ENCODE peak calls at places on chromosomes 12 and 14, in four cellular contexts. N is IMR-90; W is effector memory CD4-positive, alpha-beta T cell; H is tibial nerve. J is an unnamed sample. For H3K27me3, the result is how much of the 10 kb centered on the place peaks cover.

GRCh38 chr12:16307843-16308475 is 30.5 kb upstream of the SLC15A5 start:
- DNase-seq in N (no peak), H (no peak), W (no peak), J (no peak)

GRCh38 chr14:48857366-48857765 is 728.8 kb downstream of the RPS29 start:
- DNase-seq in N (no peak), W (no peak), H (no peak), J (no peak)

GRCh38 chr12:91811481-91812287 is 334.0 kb downstream of the BTG1 start:
- DNase-seq in H (peak), W (peak), N (peak), J (peak)

GRCh38 chr14:100123618-100124017 is 35.8 kb downstream of the DEGS2 start:
- DNase-seq in W (no peak), N (no peak), H (no peak), J (no peak)

GRCh38 chr14:39739796-39740195 is 307.6 kb upstream of the FBXO33 start:
- DNase-seq in N (no peak), H (no peak), W (no peak), J (no peak)

GRCh38 chr14:24058260-24058950 is 6.6 kb downstream of the CARMIL3 start:
- DNase-seq in W (no peak), H (peak), N (peak), J (peak)

GRCh38 chr14:99566009-99566389 is 38.0 kb downstream of the CCDC85C start:
- DNase-seq in N (no peak), H (no peak), W (no peak), J (no peak)

GRCh38 chr14:58297412-58297761 is 968 bp upstream of the ARID4A start:
- DNase-seq in W (no peak), N (no peak), H (peak), J (peak)

GRCh38 chr12:67758119-67758873 is 109.8 kb downstream of the DYRK2 start:
- DNase-seq in H (no peak), W (no peak), N (no peak), J (no peak)

GRCh38 chr14:77222546-77223225 is 41.1 kb downstream of the TMEM63C start:
- DNase-seq in W (no peak), H (no peak), N (no peak), J (no peak)

GRCh38 chr12:128994869-128995268 is 141.6 kb downstream of the GLT1D1 start:
- DNase-seq in H (no peak), W (no peak), N (no peak), J (no peak)

GRCh38 chr14:103597623-103598372 is 31.2 kb upstream of the KLC1 start:
- DNase-seq in W (no peak), H (no peak), N (peak), J (peak)

GRCh38 chr12:8493084-8493483 is 20.2 kb upstream of the CLEC4D start:
- DNase-seq in W (no peak), N (no peak), H (peak), J (no peak)

GRCh38 chr12:88145567-88146347 is 3.6 kb downstream of the TMTC3 start:
- DNase-seq in W (no peak), N (no peak), H (no peak), J (no peak)

GRCh38 chr12:124407074-124407473 is 112.2 kb downstream of the RFLNA start:
- DNase-seq in W (no peak), N (no peak), H (no peak), J (no peak)

GRCh38 chr14:84152452-84152851 is 1377.5 kb upstream of the FLRT2 start:
- DNase-seq in H (no peak), N (no peak), W (no peak), J (no peak)

GRCh38 chr14:32023540-32023939 is 53.6 kb upstream of the ARHGAP5 start:
- DNase-seq in H (no peak), W (no peak), N (no peak), J (no peak)

GRCh38 chr14:30464481-30464880 is 94.5 kb upstream of the G2E3 start:
- DNase-seq in W (no peak), N (no peak), H (no peak), J (no peak)

GRCh38 chr14:69093551-69094421 is 59.1 kb downstream of the DCAF5 start:
- DNase-seq in H (no peak), N (peak), W (no peak), J (no peak)

GRCh38 chr14:49339130-49339529 is 247.1 kb downstream of the RPS29 start:
- DNase-seq in N (no peak), W (no peak), H (no peak), J (no peak)

GRCh38 chr14:77880056-77880455 is 80.1 kb downstream of the ADCK1 start:
- DNase-seq in N (no peak), H (no peak), W (no peak), J (no peak)

GRCh38 chr12:111886662-111887545 is 44.9 kb downstream of the MAPKAPK5 start:
- DNase-seq in N (no peak), W (no peak), H (no peak), J (no peak)

GRCh38 chr14:103541944-103542544 is 13.0 kb downstream of the TRMT61A start:
- DNase-seq in H (no peak), W (no peak), N (no peak), J (peak)

GRCh38 chr12:65705380-65705876 is 118.9 kb upstream of the HMGA2 start:
- DNase-seq in H (no peak), N (no peak), W (no peak), J (no peak)

GRCh38 chr12:2666411-2666810 is 128.4 kb upstream of the FKBP4 start:
- DNase-seq in W (no peak), N (peak), H (no peak), J (no peak)

GRCh38 chr12:38110026-38110699 is 206.4 kb upstream of the ALG10B start:
- DNase-seq in W (no peak), N (no peak), H (no peak), J (no peak)

GRCh38 chr12:75289678-75290200 is 40.4 kb downstream of the CAPS2 start:
- DNase-seq in H (no peak), N (peak), W (no peak), J (no peak)

GRCh38 chr14:39005044-39005736 is 97.8 kb downstream of the SEC23A start:
- DNase-seq in N (peak), H (no peak), W (no peak), J (no peak)

GRCh38 chr12:64610092-64610659 is at the start of gene RASSF3:
- DNase-seq in H (peak), N (peak), W (peak), J (peak)

GRCh38 chr14:90924618-90925345 is 108.6 kb upstream of the TTC7B start:
- DNase-seq in H (no peak), W (no peak), N (peak), J (no peak)

GRCh38 chr12:101782544-101782855 is 43.2 kb upstream of the SYCP3 start:
- DNase-seq in W (no peak), N (peak), H (no peak), J (no peak)

GRCh38 chr14:64495252-64495651 is 8.4 kb downstream of the ZBTB25 start:
- DNase-seq in W (no peak), H (no peak), N (no peak), J (no peak)

GRCh38 chr14:102046337-102047278 is 40.2 kb downstream of the HSP90AA1 start:
- DNase-seq in W (no peak), H (peak), N (peak), J (peak)

GRCh38 chr12:79858518-79858917 is 76.4 kb downstream of the PPP1R12A start:
- DNase-seq in H (no peak), N (peak), W (no peak), J (no peak)

GRCh38 chr12:64583395-64584172 is 26.7 kb upstream of the RASSF3 start:
- DNase-seq in H (no peak), W (no peak), N (peak), J (no peak)

GRCh38 chr14:50530358-50530757 is 2.0 kb downstream of the MAP4K5 start:
- DNase-seq in N (peak), H (no peak), W (no peak), J (no peak)
- H3K4me3 ChIP-seq in N (peak), H (peak), W (no peak), J (peak)

GRCh38 chr12:11486623-11487444 is 91.5 kb upstream of the PRB2 start:
- DNase-seq in N (peak), H (peak), W (peak), J (peak)

GRCh38 chr12:11477110-11477509 is 81.7 kb upstream of the PRB2 start:
- DNase-seq in W (no peak), H (no peak), N (no peak), J (no peak)

DNA sequence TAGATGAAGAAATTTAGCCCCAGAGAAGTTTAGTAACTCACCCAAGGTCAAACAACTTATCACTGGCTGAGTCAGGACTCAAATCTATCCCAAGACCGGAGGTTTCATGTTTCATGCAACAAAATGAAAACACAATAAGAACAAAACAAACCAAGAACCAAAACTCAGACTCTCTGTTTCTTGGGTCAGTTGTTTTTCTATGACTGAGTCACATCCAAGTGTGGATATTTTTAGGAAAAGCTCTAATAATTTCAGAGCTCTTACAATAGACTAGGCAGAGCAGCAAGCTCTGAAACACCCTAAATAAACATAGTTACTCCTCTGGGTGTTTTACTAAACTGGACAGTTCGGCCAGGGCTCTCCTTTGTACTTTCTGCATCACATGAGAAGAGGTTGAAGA is 87.6 kb upstream of the PRB2 start:
- DNase-seq in W (no peak), N (peak), H (no peak), J (no peak)
- H3K27me3 ChIP-seq in W (under half), N (under half), H (under half), J (under half)

GRCh38 chr12:6603095-6603567 is 4.0 kb downstream of the CHD4 start:
- DNase-seq in W (peak), H (no peak), N (peak), J (peak)
- H3K4me3 ChIP-seq in W (peak), H (peak), N (peak), J (peak)

GRCh38 chr12:49887536-49888401 is 15.9 kb downstream of the FAIM2 start:
- DNase-seq in W (no peak), N (no peak), H (no peak), J (no peak)

GRCh38 chr12:49885118-49885517 is 18.6 kb downstream of the FAIM2 start:
- DNase-seq in N (no peak), W (no peak), H (no peak), J (no peak)

GRCh38 chr12:49888461-49889151 is 15.1 kb downstream of the FAIM2 start:
- DNase-seq in H (no peak), N (no peak), W (no peak), J (peak)

GRCh38 chr12:49887091-49887490 is 16.6 kb downstream of the FAIM2 start:
- DNase-seq in H (no peak), W (no peak), N (no peak), J (no peak)

DNA sequence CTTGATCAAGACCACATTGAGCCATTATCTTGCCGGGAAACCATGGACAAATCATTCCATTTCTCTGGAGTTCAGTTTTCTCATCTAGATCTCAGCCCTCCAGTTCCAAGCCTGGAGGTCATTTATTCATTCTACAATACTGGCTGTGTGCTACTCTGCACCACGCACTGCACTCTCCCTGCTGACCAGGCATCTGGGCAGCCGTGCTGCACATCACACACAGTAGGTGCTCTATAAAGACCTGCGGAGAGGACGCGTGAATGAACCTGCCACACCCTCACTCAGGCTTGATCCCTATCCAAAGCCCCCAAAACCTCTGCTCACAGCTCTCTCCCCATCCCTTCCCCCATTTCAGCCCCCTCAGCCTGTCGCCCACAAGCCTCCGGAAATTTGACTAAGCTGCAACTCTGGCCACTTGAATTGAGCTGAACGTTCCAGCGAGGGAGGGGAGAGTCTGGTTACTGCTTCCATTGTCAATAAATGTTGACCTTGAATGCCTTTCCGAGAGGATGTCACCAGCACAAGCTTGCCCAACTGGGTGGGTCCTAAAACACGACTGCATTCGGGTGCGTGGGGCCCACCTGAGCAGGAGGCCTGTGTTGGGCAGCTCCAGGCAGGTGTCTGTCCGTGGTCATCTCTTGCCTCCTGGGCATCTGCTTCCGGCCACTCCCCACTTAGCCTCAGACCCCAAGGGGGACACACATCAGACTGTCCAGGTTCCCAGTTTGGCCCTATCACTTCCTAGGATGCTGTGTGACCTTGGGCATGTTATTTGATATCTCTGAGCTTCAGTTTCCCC is 17.8 kb downstream of the FAIM2 start:
- DNase-seq in H (no peak), W (no peak), N (no peak), J (no peak)
- H3K27me3 ChIP-seq in H (under half), W (under half), N (half or more), J (under half)